ENCODE peak calls at places on chromosomes 7 and 10, in six cellular contexts. I is kidney epithelial cell, B is right lobe of liver, Q is endothelial cell, J is MCF 10A, O is heart right ventricle. W is an unnamed sample.

GRCh38 chr10:28777911-28778310 is 100.6 kb downstream of the BAMBI start:
- DNase-seq in O (no peak), B (no peak), I (no peak), Q (no peak), J (no peak), W (no peak)

GRCh38 chr7:102085223-102085772 is 201.4 kb upstream of the SH2B2 start:
- DNase-seq in B (no peak), O (no peak), J (no peak), Q (no peak), I (no peak), W (no peak)

GRCh38 chr7:112383671-112384417 is 66.4 kb upstream of the IFRD1 start:
- DNase-seq in Q (no peak), O (no peak), I (no peak), J (peak), B (no peak), W (no peak)

GRCh38 chr10:122646511-122647382 is 52.9 kb downstream of the C10orf120 start:
- DNase-seq in Q (no peak), J (no peak), B (no peak), I (no peak), O (no peak), W (no peak)

GRCh38 chr7:12256025-12256570 is 45.0 kb downstream of the TMEM106B start:
- DNase-seq in I (peak), Q (no peak), J (peak), O (no peak), B (no peak), W (no peak)

GRCh38 chr10:101137271-101137670 is 6.2 kb downstream of the TLX1 start:
- DNase-seq in J (no peak), O (no peak), I (no peak), B (no peak), Q (no peak), W (no peak)

GRCh38 chr7:121798076-121798475 is 74.9 kb upstream of the PTPRZ1 start:
- DNase-seq in O (no peak), Q (no peak), J (no peak), I (no peak), B (no peak), W (no peak)

GRCh38 chr10:46251857-46252847 is 34.6 kb upstream of the ANTXRL start:
- DNase-seq in Q (no peak), B (no peak), I (no peak), J (no peak), O (no peak), W (no peak)

GRCh38 chr10:67306588-67307205 is 380.9 kb downstream of the LRRTM3 start:
- DNase-seq in J (peak), O (no peak), B (no peak), Q (no peak), I (no peak), W (no peak)

GRCh38 chr10:112022196-112022595 is 161.4 kb downstream of the GPAM start:
- DNase-seq in O (no peak), B (no peak), J (no peak), I (no peak), Q (no peak), W (no peak)

GRCh38 chr7:132355048-132355447 is 221.2 kb downstream of the PLXNA4 start:
- DNase-seq in J (no peak), Q (no peak), I (no peak), B (no peak), O (no peak), W (no peak)

GRCh38 chr7:40244226-40244625 is 109.4 kb downstream of the SUGCT start:
- DNase-seq in J (no peak), B (no peak), I (no peak), Q (no peak), O (no peak), W (no peak)

GRCh38 chr7:117531845-117532244 is 52.0 kb downstream of the CFTR start:
- DNase-seq in O (no peak), J (no peak), B (no peak), Q (no peak), I (no peak), W (no peak)

GRCh38 chr10:113446739-113447138 is 106.1 kb upstream of the HABP2 start:
- DNase-seq in O (no peak), Q (no peak), J (no peak), I (no peak), B (no peak), W (no peak)

GRCh38 chr7:100176096-100176835 is 915 bp downstream of the GPC2 start:
- DNase-seq in J (no peak), I (no peak), Q (no peak), O (no peak), B (no peak), W (peak)

GRCh38 chr10:94286898-94287297 is 75.8 kb downstream of the NOC3L start:
- DNase-seq in B (no peak), I (no peak), O (no peak), Q (no peak), J (no peak), W (no peak)

GRCh38 chr10:69326692-69327091 is 48.4 kb downstream of the HK1 start:
- DNase-seq in Q (no peak), O (no peak), J (no peak), B (no peak), I (no peak), W (no peak)

GRCh38 chr7:136533732-136534131 is 334.7 kb upstream of the CHRM2 start:
- DNase-seq in O (no peak), I (no peak), J (no peak), Q (no peak), B (no peak), W (no peak)

GRCh38 chr10:132862485-132863420 is 76.8 kb upstream of the NKX6-2 start:
- DNase-seq in B (peak), I (no peak), Q (no peak), O (no peak), J (no peak), W (peak)

GRCh38 chr7:125033506-125033905 is 103.9 kb upstream of the POT1 start:
- DNase-seq in O (no peak), Q (no peak), J (no peak), B (no peak), I (no peak), W (no peak)

GRCh38 chr7:20327047-20327446 is 3.7 kb upstream of the ITGB8 start:
- DNase-seq in O (no peak), I (no peak), J (peak), B (no peak), Q (no peak), W (no peak)

GRCh38 chr10:131198843-131199242 is 112.7 kb downstream of the TCERG1L start:
- DNase-seq in I (no peak), O (no peak), B (peak), J (no peak), Q (no peak), W (no peak)

GRCh38 chr10:34580643-34581042 is 234.5 kb downstream of the PARD3 start:
- DNase-seq in J (peak), O (no peak), B (no peak), I (no peak), Q (no peak), W (no peak)

GRCh38 chr10:113681533-113682470 is 2.1 kb downstream of the CASP7 start:
- DNase-seq in O (no peak), J (no peak), Q (no peak), B (no peak), I (no peak), W (no peak)

GRCh38 chr7:56291-56913 is 136.0 kb upstream of the FAM20C start:
- DNase-seq in Q (no peak), B (peak), J (no peak), I (no peak), O (no peak), W (no peak)

GRCh38 chr7:86653919-86654659 is 10.4 kb downstream of the GRM3 start:
- DNase-seq in B (no peak), Q (no peak), I (no peak), J (no peak), O (peak), W (no peak)

GRCh38 chr7:64581929-64582894 is 19.3 kb upstream of the ZNF680 start:
- DNase-seq in J (no peak), I (no peak), Q (no peak), O (no peak), B (no peak), W (no peak)

GRCh38 chr10:11856678-11857077 is 33.5 kb downstream of the PROSER2 start:
- DNase-seq in Q (no peak), I (no peak), B (no peak), O (no peak), J (no peak), W (no peak)

GRCh38 chr10:103224133-103224532 is 21.6 kb upstream of the RPEL1 start:
- DNase-seq in Q (no peak), J (no peak), B (no peak), I (no peak), O (no peak), W (no peak)

GRCh38 chr7:42566981-42567510 is 330.0 kb upstream of the GLI3 start:
- DNase-seq in O (no peak), J (no peak), Q (no peak), I (no peak), B (no peak), W (no peak)

GRCh38 chr7:102215281-102215680 is 71.4 kb upstream of the SH2B2 start:
- DNase-seq in O (no peak), J (no peak), I (no peak), B (no peak), Q (no peak), W (no peak)

GRCh38 chr10:3805227-3805790 is 20.3 kb upstream of the KLF6 start:
- DNase-seq in B (no peak), I (no peak), J (peak), O (peak), Q (no peak), W (no peak)

GRCh38 chr7:2626498-2627117 is 5.2 kb upstream of the TTYH3 start:
- DNase-seq in B (no peak), O (peak), J (no peak), Q (no peak), I (no peak), W (no peak)

GRCh38 chr7:92735707-92736106 is 100.7 kb downstream of the CDK6 start:
- DNase-seq in J (no peak), I (no peak), Q (no peak), B (no peak), O (no peak), W (no peak)

GRCh38 chr7:151679073-151679708 is 159.5 kb upstream of the RHEB start:
- DNase-seq in Q (no peak), J (no peak), B (no peak), I (no peak), O (no peak), W (no peak)
- TF ChIP-seq CTCF in Q (no peak), J (no peak), B (no peak), I (no peak), O (no peak), W (no peak)

GRCh38 chr7:151754142-151754590 is 122.7 kb downstream of the PRKAG2 start:
- DNase-seq in I (peak), Q (peak), J (peak), O (peak), B (peak), W (peak)
- TF ChIP-seq CTCF in I (peak), Q (peak), J (peak), O (peak), B (peak), W (peak)

GRCh38 chr7:156650042-156650441 is 9.5 kb downstream of the RNF32 start:
- DNase-seq in J (no peak), Q (peak), O (no peak), B (peak), I (no peak), W (no peak)
- TF ChIP-seq CTCF in J (no peak), Q (no peak), O (no peak), B (peak), I (peak), W (peak)

DNA sequence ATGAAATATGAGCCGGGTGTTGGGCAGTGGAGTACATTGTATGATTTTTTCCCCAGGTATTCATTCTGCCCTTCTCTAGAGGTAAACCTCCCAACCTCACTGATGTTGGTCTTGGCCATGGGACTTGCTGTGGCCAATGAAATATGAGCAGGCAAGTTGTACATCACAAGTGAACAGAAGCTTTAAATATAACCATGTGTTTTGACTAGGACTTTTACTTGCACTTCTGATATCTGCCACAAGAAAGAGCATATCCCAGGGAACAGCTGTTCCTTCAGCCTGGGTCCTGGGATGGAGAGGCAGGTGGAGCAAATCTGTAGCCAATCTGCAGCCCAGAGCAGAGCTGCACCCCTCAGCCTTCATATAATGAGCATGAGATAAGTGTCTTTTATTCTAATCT is 109.8 kb upstream of the PALS2 start:
- DNase-seq in I (no peak), O (no peak), B (no peak), Q (no peak), J (no peak), W (no peak)
- TF ChIP-seq CTCF in I (no peak), O (no peak), B (no peak), Q (no peak), J (no peak), W (peak)

GRCh38 chr10:17891435-17891834 is 60.3 kb upstream of the SLC39A12 start:
- DNase-seq in I (no peak), Q (no peak), J (no peak), B (no peak), O (no peak), W (no peak)

GRCh38 chr10:17882557-17882956 is 69.2 kb upstream of the SLC39A12 start:
- DNase-seq in B (no peak), I (no peak), Q (no peak), O (no peak), J (no peak), W (no peak)

GRCh38 chr10:17883621-17884020 is 68.1 kb upstream of the SLC39A12 start:
- DNase-seq in I (no peak), B (no peak), J (no peak), Q (no peak), O (no peak), W (no peak)

GRCh38 chr10:17888189-17888588 is 63.5 kb upstream of the SLC39A12 start:
- DNase-seq in B (no peak), I (no peak), J (no peak), O (no peak), Q (no peak), W (no peak)
- TF ChIP-seq CTCF in B (no peak), I (no peak), J (no peak), O (no peak), Q (no peak), W (no peak)

GRCh38 chr7:138902156-138902555 is 79.0 kb downstream of the KIAA1549 start:
- DNase-seq in O (no peak), J (no peak), Q (no peak), I (no peak), B (no peak), W (no peak)
- TF ChIP-seq CTCF in O (no peak), J (no peak), Q (no peak), I (no peak), B (no peak), W (no peak)